ENCODE peak calls at places on chromosomes 3 and 15, in five cellular contexts. P is ovary, I is Peyer's patch, C is HCT116, K is NB4. R is an unnamed sample.
A peak's percentile ranks its signal among the peaks of the same experiment; 100 is the strongest.

GRCh38 chr15:65306551-65306950 is 2.1 kb downstream of the RNU5B-1 start:
- DNase-seq in I (no peak), P (no peak), K (no peak), C (no peak), R (no peak)

GRCh38 chr15:82710208-82710555 is 507 bp upstream of the AP3B2 start:
- DNase-seq in P (no peak), I (no peak), C (no peak), K (no peak), R (no peak)

GRCh38 chr3:154926721-154927120 is 153.4 kb upstream of the MME start:
- DNase-seq in I (no peak), P (no peak), C (no peak), K (no peak), R (no peak)

GRCh38 chr3:54756330-54756731 is 171.5 kb downstream of the LRTM1 start:
- DNase-seq in I (no peak), P (no peak), K (no peak), C (no peak), R (no peak)

GRCh38 chr3:172092658-172093057 is 53.3 kb downstream of the FNDC3B start:
- DNase-seq in C (no peak), K (no peak), I (no peak), P (no peak), R (no peak)

GRCh38 chr3:27043328-27043956 is 325.7 kb downstream of the NEK10 start:
- DNase-seq in K (no peak), I (no peak), C (no peak), P (no peak), R (no peak)

GRCh38 chr3:99681976-99682375 is 43.6 kb downstream of the COL8A1 start:
- DNase-seq in C (no peak), K (no peak), P (no peak), I (no peak), R (no peak)

GRCh38 chr15:33098082-33099058 is 96.1 kb downstream of the FMN1 start:
- DNase-seq in K (peak; percentile 65), I (no peak), P (no peak), C (no peak), R (peak; percentile 39)

GRCh38 chr15:77974098-77974414 is 103.5 kb downstream of the TBC1D2B start:
- DNase-seq in P (peak; percentile 65), K (peak; percentile 34), C (no peak), I (no peak), R (peak; percentile 46)

GRCh38 chr3:98894791-98895576 is 6.5 kb downstream of the DCBLD2 start:
- DNase-seq in C (no peak), P (no peak), K (no peak), I (no peak), R (no peak)

GRCh38 chr15:69080203-69080957 is 65.9 kb downstream of the NOX5 start:
- DNase-seq in P (no peak), K (no peak), I (no peak), C (no peak), R (no peak)

GRCh38 chr15:79401301-79401700 is 30.8 kb upstream of the MINAR1 start:
- DNase-seq in I (no peak), C (no peak), K (peak; percentile 43), P (no peak), R (no peak)

GRCh38 chr3:142595951-142596725 is at the start of gene PLS1:
- DNase-seq in C (peak; percentile 86), K (peak; percentile 90), I (peak; percentile 94), P (peak; percentile 89), R (peak; percentile 58)

GRCh38 chr15:32994810-32995424 is 199.6 kb downstream of the FMN1 start:
- DNase-seq in K (peak; percentile 28), P (no peak), I (no peak), C (peak; percentile 21), R (no peak)

GRCh38 chr3:11238880-11239279 is 33.3 kb upstream of the ATG7 start:
- DNase-seq in K (no peak), P (no peak), C (peak; percentile 48), I (no peak), R (no peak)

GRCh38 chr3:151130437-151130836 is 45.0 kb downstream of the MED12L start:
- DNase-seq in I (no peak), P (no peak), C (no peak), K (no peak), R (no peak)

GRCh38 chr15:45705510-45706473 is 71.0 kb downstream of the SQOR start:
- DNase-seq in I (peak; percentile 88), P (peak; percentile 70), C (peak; percentile 71), K (peak; percentile 82), R (peak; percentile 49)

GRCh38 chr3:149600619-149601018 is 57.2 kb downstream of the WWTR1 start:
- DNase-seq in I (no peak), P (no peak), C (no peak), K (no peak), R (no peak)

GRCh38 chr3:187456268-187456667 is 88.1 kb downstream of the RTP4 start:
- DNase-seq in C (no peak), I (no peak), K (no peak), P (peak; percentile 82), R (no peak)

GRCh38 chr3:108090701-108091497 is at the start of gene CD47:
- DNase-seq in I (peak; percentile 97), P (peak; percentile 95), C (peak; percentile 48), K (peak; percentile 93), R (peak; percentile 93)
- TF ChIP-seq POLR2A in I (peak; percentile 73), P (peak; percentile 78), C (peak; percentile 49), K (peak; percentile 65), R (peak; percentile 79)

GRCh38 chr3:44981220-44981619 is 5.2 kb downstream of the EXOSC7 start:
- DNase-seq in I (no peak), C (no peak), P (no peak), K (no peak), R (no peak)

GRCh38 chr3:44981751-44982150 is 5.7 kb downstream of the EXOSC7 start:
- DNase-seq in K (no peak), I (no peak), P (no peak), C (no peak), R (no peak)

GRCh38 chr3:44970916-44971490 is 5.0 kb downstream of the ZDHHC3 start:
- DNase-seq in C (no peak), P (no peak), I (no peak), K (no peak), R (no peak)

GRCh38 chr3:44974406-44974805 is 1.6 kb downstream of the ZDHHC3 start:
- DNase-seq in I (peak; percentile 82), P (no peak), C (no peak), K (no peak), R (no peak)

GRCh38 chr3:44976002-44976815 is at the start of the genes EXOSC7 and ZDHHC3:
- DNase-seq in I (peak; percentile 95), K (peak; percentile 90), P (peak; percentile 91), C (peak; percentile 56), R (peak; percentile 89)
- TF ChIP-seq POLR2A in I (peak; percentile 74), K (peak; percentile 89), P (peak; percentile 56), C (peak; percentile 86), R (peak; percentile 96)

GRCh38 chr3:185823280-185824044 is 1.4 kb downstream of the IGF2BP2 start:
- DNase-seq in P (peak; percentile 63), I (peak; percentile 70), C (no peak), K (peak; percentile 58), R (peak; percentile 34)
- TF ChIP-seq POLR2A in P (no peak), I (no peak), C (peak; percentile 6), K (peak; percentile 22), R (no peak)

GRCh38 chr3:156685752-156686151 is 11.4 kb downstream of the TIPARP start:
- DNase-seq in P (no peak), I (no peak), C (no peak), K (no peak), R (no peak)
- TF ChIP-seq POLR2A in P (no peak), I (no peak), C (no peak), K (no peak), R (no peak)

DNA sequence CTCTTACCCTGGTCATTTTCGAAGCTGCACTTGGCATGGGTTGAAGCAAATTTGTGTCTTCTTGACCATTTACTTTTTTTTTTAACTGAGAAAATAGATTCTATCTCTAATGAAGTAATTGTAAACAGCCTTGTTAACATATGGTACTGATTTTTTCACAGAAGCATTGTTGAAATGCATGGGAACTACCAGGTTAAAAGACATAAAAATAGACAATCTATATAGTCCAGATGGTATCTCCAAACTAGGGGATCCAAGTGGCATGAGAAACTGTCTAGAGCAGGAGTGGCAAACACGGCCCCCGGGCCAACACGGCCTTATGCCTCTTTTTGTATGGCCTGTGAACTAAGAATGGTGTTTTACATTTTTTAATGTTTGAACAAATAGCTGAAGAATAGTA is 41.9 kb downstream of the CACNA1D start:
- DNase-seq in I (no peak), C (no peak), P (no peak), K (no peak), R (no peak)
- TF ChIP-seq POLR2A in I (no peak), C (no peak), P (no peak), K (no peak), R (no peak)

DNA sequence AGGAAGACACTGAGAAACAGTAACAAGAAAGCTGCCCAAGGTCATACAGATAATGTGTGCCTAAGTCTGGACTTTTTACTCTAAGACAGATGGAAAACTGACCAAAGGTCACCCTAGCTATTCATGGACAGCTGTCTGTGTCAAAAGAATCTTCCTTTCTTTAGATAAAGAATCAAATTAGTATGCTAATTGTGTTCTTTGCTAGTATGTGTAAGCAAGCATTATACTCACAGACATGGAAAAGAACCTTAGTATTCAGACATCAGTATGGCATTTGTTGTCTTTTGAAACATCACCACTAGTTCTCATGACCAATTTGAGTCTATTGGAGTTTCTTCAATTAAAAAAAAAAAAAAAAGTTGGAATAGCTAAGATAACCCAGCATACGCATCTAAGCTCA is 91.8 kb upstream of the SOX2 start:
- DNase-seq in K (no peak), I (no peak), C (no peak), P (no peak), R (no peak)
- TF ChIP-seq POLR2A in K (no peak), I (no peak), C (no peak), P (no peak), R (no peak)

GRCh38 chr3:39147711-39148115 is 5.7 kb downstream of the CSRNP1 start:
- DNase-seq in I (peak; percentile 81), C (no peak), K (peak; percentile 72), P (no peak), R (no peak)

GRCh38 chr3:39146611-39147373 is 6.6 kb downstream of the CSRNP1 start:
- DNase-seq in P (peak; percentile 80), I (peak; percentile 92), K (peak; percentile 87), C (peak; percentile 77), R (peak; percentile 84)

GRCh38 chr3:39144748-39145380 is 8.5 kb downstream of the CSRNP1 start:
- DNase-seq in C (no peak), K (no peak), I (no peak), P (no peak), R (no peak)

GRCh38 chr3:39147374-39147709 is 6.0 kb downstream of the CSRNP1 start:
- DNase-seq in K (no peak), I (no peak), C (no peak), P (no peak), R (peak; percentile 30)

GRCh38 chr3:39146083-39146501 is 7.3 kb downstream of the CSRNP1 start:
- DNase-seq in I (peak; percentile 84), P (no peak), K (no peak), C (no peak), R (no peak)
- TF ChIP-seq POLR2A in I (no peak), P (no peak), K (no peak), C (no peak), R (no peak)